ENCODE peak calls at places on chromosomes 16 and 17, in seven cellular contexts. L is activated CD4-positive, alpha-beta T cell treated with anti-CD3 and anti-CD28 coated beads, Interleukin-2, amount 50 U/mL, for 48 hours; R is cardiac fibroblast; V is HT-29; E is adrenal gland; W is gastrocnemius medialis; U is ascending aorta. T is an unnamed sample.

GRCh38 chr16:24463196-24463945 is 76.0 kb upstream of the RBBP6 start:
- DNase-seq in L (no peak), R (no peak), V (no peak), E (no peak), W (no peak), U (no peak), T (no peak)

GRCh38 chr17:41551370-41551769 is 20.5 kb downstream of the KRT9 start:
- DNase-seq in L (no peak), R (peak; percentile 60), V (no peak), E (no peak), W (no peak), U (no peak), T (no peak)

GRCh38 chr17:46144246-46144645 is 49.0 kb downstream of the KANSL1 start:
- DNase-seq in L (no peak), R (no peak), V (no peak), E (no peak), W (no peak), U (no peak), T (no peak)

GRCh38 chr17:6591599-6592158 is 35.3 kb upstream of the PITPNM3 start:
- DNase-seq in L (no peak), R (peak; percentile 95), V (no peak), E (no peak), W (no peak), U (no peak), T (no peak)

GRCh38 chr17:82627405-82627804 is 20.8 kb downstream of the WDR45B start:
- DNase-seq in L (no peak), R (no peak), V (no peak), E (no peak), W (no peak), U (no peak), T (no peak)

GRCh38 chr17:60151355-60151754 is 1.6 kb downstream of the CA4 start:
- DNase-seq in L (peak; percentile 26), R (no peak), V (no peak), E (no peak), W (no peak), U (no peak), T (no peak)

GRCh38 chr17:59516451-59516850 is 49.0 kb upstream of the DHX40 start:
- DNase-seq in L (no peak), R (no peak), V (no peak), E (no peak), W (no peak), U (no peak), T (no peak)

GRCh38 chr16:2950400-2950724 is 13.7 kb upstream of the KREMEN2 start:
- DNase-seq in L (no peak), R (no peak), V (no peak), E (no peak), W (no peak), U (no peak), T (no peak)

GRCh38 chr16:27718767-27719445 is 169.0 kb downstream of the KATNIP start:
- DNase-seq in L (no peak), R (no peak), V (no peak), E (no peak), W (no peak), U (no peak), T (no peak)

GRCh38 chr16:67647111-67647651 is 2.2 kb downstream of the CARMIL2 start:
- DNase-seq in L (no peak), R (no peak), V (no peak), E (no peak), W (no peak), U (no peak), T (no peak)

GRCh38 chr17:81527591-81528383 is at the start of gene FSCN2:
- DNase-seq in L (no peak), R (no peak), V (peak; percentile 37), E (no peak), W (no peak), U (no peak), T (peak; percentile 73)

GRCh38 chr16:31467151-31467550 is 4.8 kb upstream of the TGFB1I1 start:
- DNase-seq in L (no peak), R (peak; percentile 56), V (no peak), E (no peak), W (no peak), U (no peak), T (no peak)

GRCh38 chr17:67168485-67168884 is 76.5 kb downstream of the HELZ start:
- DNase-seq in L (no peak), R (no peak), V (no peak), E (no peak), W (no peak), U (no peak), T (no peak)

GRCh38 chr17:8019161-8019560 is 16.7 kb downstream of the GUCY2D start:
- DNase-seq in L (no peak), R (no peak), V (no peak), E (no peak), W (no peak), U (no peak), T (no peak)

GRCh38 chr17:73430848-73431247 is 119.0 kb upstream of the CDC42EP4 start:
- DNase-seq in L (no peak), R (peak; percentile 37), V (no peak), E (no peak), W (no peak), U (no peak), T (no peak)

GRCh38 chr17:79298801-79299200 is 224.2 kb downstream of the ENGASE start:
- DNase-seq in L (no peak), R (no peak), V (no peak), E (no peak), W (no peak), U (no peak), T (no peak)

GRCh38 chr16:54846761-54847160 is 83.9 kb upstream of the IRX5 start:
- DNase-seq in L (no peak), R (peak; percentile 9), V (peak; percentile 64), E (no peak), W (no peak), U (no peak), T (no peak)

GRCh38 chr16:6892961-6893360 is 439.7 kb upstream of the RBFOX1 start:
- DNase-seq in L (no peak), R (no peak), V (no peak), E (no peak), W (no peak), U (no peak), T (no peak)

GRCh38 chr16:27231692-27232060 is 28.4 kb downstream of the KDM8 start:
- DNase-seq in L (no peak), R (no peak), V (no peak), E (no peak), W (no peak), U (no peak), T (no peak)

GRCh38 chr16:66996324-66996982 is 8.1 kb downstream of the CES4A start:
- DNase-seq in L (no peak), R (peak; percentile 95), V (no peak), E (no peak), W (peak; percentile 92), U (peak; percentile 43), T (peak; percentile 90)

GRCh38 chr17:40791808-40792436 is 7.8 kb downstream of the KRT28 start:
- DNase-seq in L (no peak), R (peak; percentile 67), V (peak; percentile 59), E (no peak), W (no peak), U (no peak), T (no peak)

GRCh38 chr17:81538651-81539570 is 10.7 kb downstream of the FSCN2 start:
- DNase-seq in L (no peak), R (no peak), V (no peak), E (no peak), W (no peak), U (no peak), T (no peak)

GRCh38 chr16:88424536-88425230 is 28.4 kb upstream of the ZFPM1 start:
- DNase-seq in L (no peak), R (no peak), V (no peak), E (peak; percentile 46), W (no peak), U (no peak), T (no peak)

GRCh38 chr17:18981642-18982424 is 22.7 kb downstream of the FAM83G start:
- DNase-seq in L (peak; percentile 33), R (peak; percentile 80), V (peak; percentile 57), E (no peak), W (no peak), U (no peak), T (no peak)

GRCh38 chr17:32460054-32460453 is 15.7 kb downstream of the PSMD11 start:
- DNase-seq in L (no peak), R (no peak), V (no peak), E (no peak), W (no peak), U (no peak), T (no peak)

GRCh38 chr17:74235040-74235581 is 21.7 kb downstream of the TTYH2 start:
- DNase-seq in L (no peak), R (no peak), V (no peak), E (no peak), W (no peak), U (no peak), T (no peak)

GRCh38 chr16:65343556-65343955 is 221.7 kb upstream of the CDH11 start:
- DNase-seq in L (no peak), R (no peak), V (no peak), E (no peak), W (no peak), U (no peak), T (no peak)

GRCh38 chr17:65797809-65798208 is 236.4 kb upstream of the AXIN2 start:
- DNase-seq in L (peak; percentile 38), R (peak; percentile 35), V (peak; percentile 35), E (no peak), W (no peak), U (no peak), T (no peak)

T was measured in tibial artery.